ENCODE peak calls at places on chromosome 13, in four cellular contexts. O, J, H and G are unnamed samples.

GRCh38 chr13:30607908-30608307 is 9.8 kb upstream of the USPL1 start:
- DNase-seq in O (no peak), J (no peak), H (no peak), G (no peak)

GRCh38 chr13:41244555-41244954 is 18.8 kb downstream of the MTRF1 start:
- DNase-seq in O (no peak), J (no peak), H (no peak), G (peak)

GRCh38 chr13:80924596-80924995 is 583.7 kb upstream of the SPRY2 start:
- DNase-seq in O (peak), J (no peak), H (no peak), G (peak)

GRCh38 chr13:79803939-79804487 is 323.1 kb downstream of the NDFIP2 start:
- DNase-seq in O (no peak), J (no peak), H (no peak), G (no peak)

GRCh38 chr13:22235950-22236290 is 565.0 kb downstream of the FGF9 start:
- DNase-seq in O (no peak), J (no peak), H (no peak), G (no peak)

GRCh38 chr13:50635504-50635903 is 208.0 kb downstream of the DLEU7 start:
- DNase-seq in O (peak), J (no peak), H (no peak), G (no peak)

GRCh38 chr13:22451345-22451744 is 729.4 kb upstream of the SGCG start:
- DNase-seq in O (no peak), J (no peak), H (no peak), G (no peak)

GRCh38 chr13:47437411-47437810 is 540.6 kb upstream of the HTR2A start:
- DNase-seq in O (no peak), J (no peak), H (no peak), G (no peak)

GRCh38 chr13:32581177-32581786 is 5.0 kb upstream of the PDS5B start:
- DNase-seq in O (no peak), J (peak), H (no peak), G (peak)

GRCh38 chr13:82011355-82011754 is 1670.4 kb upstream of the SPRY2 start:
- DNase-seq in O (no peak), J (no peak), H (no peak), G (no peak)

GRCh38 chr13:50787316-50788195 is 55.9 kb downstream of the DLEU7 start:
- DNase-seq in O (no peak), J (no peak), H (no peak), G (no peak)

GRCh38 chr13:103272770-103273169 is 206.6 kb upstream of the SLC10A2 start:
- DNase-seq in O (no peak), J (no peak), H (no peak), G (no peak)

GRCh38 chr13:30845297-30846214 is 60.5 kb upstream of the MEDAG start:
- DNase-seq in O (no peak), J (no peak), H (no peak), G (no peak)

GRCh38 chr13:31587696-31588266 is 151.5 kb upstream of the RXFP2 start:
- DNase-seq in O (no peak), J (no peak), H (no peak), G (no peak)

GRCh38 chr13:46905249-46905648 is 8.4 kb upstream of the HTR2A start:
- DNase-seq in O (no peak), J (no peak), H (no peak), G (no peak)

GRCh38 chr13:101939370-101939769 is 462.5 kb downstream of the FGF14 start:
- DNase-seq in O (no peak), J (no peak), H (no peak), G (no peak)

GRCh38 chr13:51125495-51126226 is 14.6 kb upstream of the C13orf42 start:
- DNase-seq in O (peak), J (peak), H (no peak), G (peak)

GRCh38 chr13:46598820-46599180 is 45.8 kb downstream of the LRCH1 start:
- DNase-seq in O (no peak), J (no peak), H (no peak), G (no peak)

GRCh38 chr13:40762849-40763248 is 8.1 kb downstream of the MRPS31 start:
- DNase-seq in O (no peak), J (no peak), H (no peak), G (no peak)

GRCh38 chr13:41678320-41678719 is 221.0 kb downstream of the RGCC start:
- DNase-seq in O (no peak), J (no peak), H (no peak), G (no peak)

GRCh38 chr13:50149932-50150331 is 134.7 kb downstream of the KCNRG start:
- DNase-seq in O (peak), J (no peak), H (no peak), G (peak)

GRCh38 chr13:75137911-75138571 is 343.9 kb downstream of the TBC1D4 start:
- DNase-seq in O (no peak), J (no peak), H (no peak), G (no peak)

GRCh38 chr13:99301056-99301838 is 6.0 kb downstream of the GPR183 start:
- DNase-seq in O (no peak), J (no peak), H (no peak), G (no peak)

GRCh38 chr13:48741377-48741776 is 87.6 kb downstream of the CYSLTR2 start:
- DNase-seq in O (no peak), J (no peak), H (no peak), G (no peak)

GRCh38 chr13:53844747-53845146 is 816.1 kb downstream of the OLFM4 start:
- DNase-seq in O (no peak), J (no peak), H (no peak), G (no peak)

GRCh38 chr13:27423333-27423732 is 1.1 kb upstream of the GTF3A start:
- DNase-seq in O (no peak), J (no peak), H (no peak), G (peak)

GRCh38 chr13:27427663-27428062 is 3.2 kb downstream of the GTF3A start:
- DNase-seq in O (no peak), J (no peak), H (no peak), G (no peak)

GRCh38 chr13:27425151-27425917 is 915 bp downstream of the GTF3A start:
- DNase-seq in O (no peak), J (no peak), H (no peak), G (peak)

GRCh38 chr13:27425918-27426630 is 1.7 kb downstream of the GTF3A start:
- DNase-seq in O (peak), J (peak), H (peak), G (peak)

GRCh38 chr13:27424246-27425150 is at the start of gene GTF3A:
- DNase-seq in O (peak), J (peak), H (peak), G (peak)
- TF ChIP-seq POLR2A in O (peak), J (peak), H (no peak), G (peak)

GRCh38 chr13:110676511-110677204 is 29.3 kb downstream of the CARS2 start:
- DNase-seq in O (no peak), J (no peak), H (no peak), G (no peak)

GRCh38 chr13:110680852-110681251 is 25.1 kb downstream of the CARS2 start:
- DNase-seq in O (no peak), J (peak), H (no peak), G (peak)

GRCh38 chr13:110681868-110682550 is 23.9 kb downstream of the CARS2 start:
- DNase-seq in O (no peak), J (no peak), H (no peak), G (no peak)

GRCh38 chr13:110677731-110678545 is 28.0 kb downstream of the CARS2 start:
- DNase-seq in O (no peak), J (no peak), H (no peak), G (no peak)

GRCh38 chr13:110676057-110676510 is 29.8 kb downstream of the CARS2 start:
- DNase-seq in O (no peak), J (no peak), H (no peak), G (no peak)
- TF ChIP-seq POLR2A in O (no peak), J (no peak), H (no peak), G (no peak)

GRCh38 chr13:107999751-108000150 is 215.6 kb downstream of the LIG4 start:
- DNase-seq in O (no peak), J (no peak), H (no peak), G (no peak)
- TF ChIP-seq POLR2A in O (no peak), J (no peak), H (no peak), G (no peak)

DNA sequence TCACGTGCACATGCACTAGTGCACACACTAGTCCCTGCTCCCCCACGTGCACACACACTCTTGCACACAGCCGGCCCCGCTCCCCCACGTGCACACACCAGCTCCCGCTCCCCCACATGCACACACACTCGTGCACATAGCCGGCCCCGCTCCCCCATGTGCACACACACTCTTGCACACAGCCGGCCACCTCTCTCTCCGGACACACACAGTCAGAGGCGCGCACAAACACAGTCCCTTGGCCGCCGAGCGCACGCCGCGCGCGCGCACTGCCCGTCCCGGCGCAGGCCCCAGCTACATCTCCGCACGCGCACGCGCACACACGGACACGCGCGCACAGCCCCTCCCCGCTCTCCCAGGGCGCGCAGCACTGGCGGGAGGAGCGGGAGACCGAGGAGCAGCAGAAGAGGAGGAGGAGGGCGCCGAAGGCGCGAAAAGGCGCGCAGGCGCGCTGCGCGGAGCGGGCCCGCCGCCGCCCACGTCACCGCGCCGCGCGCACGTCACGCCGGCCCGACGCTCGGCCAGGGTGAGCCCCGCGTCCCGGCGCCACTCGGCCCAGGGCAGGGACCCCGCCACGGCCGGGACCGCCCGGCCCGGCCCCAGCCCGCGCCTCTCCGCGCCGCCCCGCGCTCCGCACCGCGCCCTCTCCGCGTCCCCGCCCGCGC is at the start of gene TFDP1:
- DNase-seq in O (peak), J (peak), H (peak), G (peak)
- TF ChIP-seq POLR2A in O (no peak), J (peak), H (no peak), G (peak)

DNA sequence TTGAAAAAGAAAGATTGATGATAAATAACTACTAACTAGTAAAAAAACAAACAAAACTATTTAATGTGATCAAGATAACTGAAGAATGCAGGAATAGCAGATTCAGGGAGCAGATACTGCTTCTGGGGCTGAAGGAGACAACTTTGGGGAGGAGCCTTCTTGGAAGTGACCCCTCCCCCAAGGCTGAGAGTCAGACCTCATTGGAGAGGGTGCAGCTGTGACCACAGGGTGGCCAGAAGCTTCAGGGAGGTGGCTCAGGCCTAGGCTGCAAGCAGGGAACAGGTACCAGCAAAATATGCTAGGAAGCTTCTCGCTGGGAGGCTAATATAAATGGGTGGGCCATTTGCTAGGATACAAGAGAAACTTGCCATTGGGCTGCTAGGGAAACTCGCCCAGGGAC is 149.9 kb downstream of the MYO16 start:
- DNase-seq in O (no peak), J (no peak), H (no peak), G (no peak)
- TF ChIP-seq POLR2A in O (no peak), J (no peak), H (no peak), G (no peak)